ENCODE peak calls at places on chromosomes 1 and 21, in nine cellular contexts. U, N, L, A, S, R, C, W and X are unnamed samples. For H3K4me1, the result is how much of the 10 kb centered on the place peaks cover.

GRCh38 chr1:53689736-53690401 is 49.1 kb downstream of the GLIS1 start:
- DNase-seq in U (no peak), N (no peak), L (no peak), A (no peak), S (no peak), R (no peak), C (no peak), W (no peak), X (no peak)

GRCh38 chr1:41394918-41395598 is 33.8 kb downstream of the FOXO6 start:
- DNase-seq in U (no peak), N (no peak), L (no peak), A (no peak), S (peak), R (no peak), C (no peak), W (no peak), X (no peak)

GRCh38 chr1:5831600-5832335 is 160.5 kb downstream of the NPHP4 start:
- DNase-seq in U (no peak), N (no peak), L (no peak), A (no peak), S (peak), R (no peak), C (no peak), W (no peak), X (no peak)

GRCh38 chr1:90730247-90731022 is 13.3 kb upstream of the BARHL2 start:
- DNase-seq in U (no peak), N (no peak), L (peak), A (no peak), S (no peak), R (no peak), C (no peak), W (peak), X (no peak)

GRCh38 chr1:180921386-180921785 is 8.7 kb downstream of the KIAA1614 start:
- DNase-seq in U (no peak), N (no peak), L (no peak), A (no peak), S (no peak), R (no peak), C (no peak), W (no peak), X (no peak)

GRCh38 chr1:235327559-235328270 is at the start of gene ARID4B:
- DNase-seq in U (no peak), N (no peak), L (no peak), A (peak), S (no peak), R (no peak), C (peak), W (no peak), X (no peak)

GRCh38 chr1:160748182-160748876 is 9.3 kb downstream of the SLAMF7 start:
- DNase-seq in U (no peak), N (no peak), L (no peak), A (no peak), S (no peak), R (no peak), C (no peak), W (no peak), X (no peak)

GRCh38 chr1:212967767-212968166 is 17.4 kb downstream of the VASH2 start:
- DNase-seq in U (no peak), N (no peak), L (peak), A (no peak), S (peak), R (no peak), C (no peak), W (peak), X (no peak)

GRCh38 chr1:158793604-158794003 is 12.6 kb upstream of the OR6N2 start:
- DNase-seq in U (peak), N (peak), L (no peak), A (no peak), S (peak), R (no peak), C (no peak), W (no peak), X (peak)

GRCh38 chr1:73978964-73979363 is 219.0 kb downstream of the LRRIQ3 start:
- DNase-seq in U (no peak), N (no peak), L (no peak), A (no peak), S (no peak), R (no peak), C (no peak), W (no peak), X (no peak)

GRCh38 chr1:6207075-6207885 is 1.4 kb downstream of the RNF207 start:
- DNase-seq in U (no peak), N (no peak), L (no peak), A (peak), S (no peak), R (no peak), C (no peak), W (no peak), X (no peak)

GRCh38 chr1:9784508-9785133 is 39.1 kb downstream of the CLSTN1 start:
- DNase-seq in U (peak), N (peak), L (peak), A (no peak), S (no peak), R (peak), C (no peak), W (peak), X (peak)

GRCh38 chr1:243595527-243596206 is 254.4 kb downstream of the AKT3 start:
- DNase-seq in U (no peak), N (no peak), L (peak), A (no peak), S (no peak), R (no peak), C (no peak), W (peak), X (peak)

GRCh38 chr1:205133287-205133686 is 11.5 kb upstream of the RBBP5 start:
- DNase-seq in U (no peak), N (no peak), L (no peak), A (no peak), S (no peak), R (no peak), C (no peak), W (no peak), X (no peak)

GRCh38 chr1:3175486-3175885 is 106.5 kb downstream of the PRDM16 start:
- DNase-seq in U (no peak), N (no peak), L (no peak), A (no peak), S (no peak), R (no peak), C (no peak), W (no peak), X (no peak)

GRCh38 chr1:54866801-54867716 is 19.9 kb downstream of the DHCR24 start:
- DNase-seq in U (no peak), N (no peak), L (no peak), A (no peak), S (no peak), R (no peak), C (no peak), W (no peak), X (no peak)

GRCh38 chr1:34653110-34653509 is 101.7 kb upstream of the GJB5 start:
- DNase-seq in U (no peak), N (no peak), L (no peak), A (no peak), S (no peak), R (no peak), C (no peak), W (no peak), X (no peak)

GRCh38 chr1:205592443-205593003 is 39.3 kb downstream of the ELK4 start:
- DNase-seq in U (no peak), N (no peak), L (no peak), A (no peak), S (no peak), R (no peak), C (no peak), W (no peak), X (no peak)

GRCh38 chr1:241985787-241986186 is 13.1 kb downstream of the MAP1LC3C start:
- DNase-seq in U (no peak), N (peak), L (peak), A (no peak), S (no peak), R (no peak), C (no peak), W (peak), X (no peak)

GRCh38 chr1:182795563-182796228 is 6.1 kb downstream of the NPL start:
- DNase-seq in U (no peak), N (no peak), L (no peak), A (no peak), S (no peak), R (no peak), C (no peak), W (no peak), X (no peak)

GRCh38 chr1:193104906-193105820 is at the start of gene GLRX2:
- DNase-seq in U (peak), N (peak), L (peak), A (peak), S (no peak), R (peak), C (peak), W (peak), X (peak)

GRCh38 chr1:94777281-94777680 is 42.9 kb upstream of the SLC44A3 start:
- DNase-seq in U (no peak), N (no peak), L (no peak), A (no peak), S (no peak), R (no peak), C (no peak), W (no peak), X (no peak)

GRCh38 chr1:209106861-209107260 is 476.7 kb upstream of the CAMK1G start:
- DNase-seq in U (no peak), N (no peak), L (no peak), A (no peak), S (no peak), R (no peak), C (no peak), W (no peak), X (no peak)

GRCh38 chr21:39979321-39979720 is 112.1 kb downstream of the PCP4 start:
- DNase-seq in U (no peak), N (no peak), L (no peak), A (no peak), S (no peak), R (no peak), C (no peak), W (no peak), X (no peak)

GRCh38 chr1:190067592-190067991 is 410.1 kb downstream of the BRINP3 start:
- DNase-seq in U (no peak), N (no peak), L (peak), A (no peak), S (no peak), R (no peak), C (no peak), W (peak), X (no peak)

GRCh38 chr1:42847721-42848470 is 1.5 kb downstream of the ZNF691 start:
- DNase-seq in U (no peak), N (no peak), L (no peak), A (no peak), S (no peak), R (no peak), C (no peak), W (no peak), X (no peak)

GRCh38 chr1:64330839-64331238 is 127.4 kb downstream of the UBE2U start:
- DNase-seq in U (no peak), N (no peak), L (no peak), A (no peak), S (no peak), R (no peak), C (no peak), W (no peak), X (no peak)

GRCh38 chr1:61055110-61055614 is 27.2 kb upstream of the NFIA start:
- DNase-seq in U (no peak), N (peak), L (peak), A (no peak), S (no peak), R (no peak), C (no peak), W (peak), X (no peak)

GRCh38 chr1:193335797-193336428 is 149.5 kb upstream of the B3GALT2 start:
- DNase-seq in U (no peak), N (peak), L (peak), A (no peak), S (peak), R (no peak), C (no peak), W (peak), X (no peak)

GRCh38 chr1:40703316-40703715 is 11.8 kb downstream of the NFYC start:
- DNase-seq in U (no peak), N (peak), L (peak), A (no peak), S (no peak), R (no peak), C (no peak), W (peak), X (no peak)

GRCh38 chr1:46187106-46187869 is 10.9 kb downstream of the POMGNT1 start:
- DNase-seq in U (no peak), N (no peak), L (no peak), A (peak), S (no peak), R (no peak), C (no peak), W (no peak), X (no peak)

GRCh38 chr1:156546267-156546666 is 26.1 kb downstream of the IQGAP3 start:
- DNase-seq in U (no peak), N (no peak), L (no peak), A (no peak), S (no peak), R (no peak), C (no peak), W (no peak), X (no peak)

GRCh38 chr1:198462365-198463025 is 78.0 kb downstream of the ATP6V1G3 start:
- DNase-seq in U (no peak), N (peak), L (peak), A (no peak), S (no peak), R (no peak), C (no peak), W (peak), X (no peak)

GRCh38 chr21:43925609-43926008 is 60.6 kb downstream of the AGPAT3 start:
- DNase-seq in U (no peak), N (no peak), L (no peak), A (peak), S (no peak), R (no peak), C (no peak), W (no peak), X (no peak)
- H3K4me3 ChIP-seq in U (no peak), N (no peak), L (no peak), A (no peak), S (no peak), R (no peak), C (no peak), W (no peak), X (no peak)

GRCh38 chr1:12460911-12461621 is 156.9 kb downstream of the DHRS3 start:
- DNase-seq in U (no peak), N (peak), L (peak), A (no peak), S (no peak), R (no peak), C (peak), W (peak), X (no peak)

GRCh38 chr1:12464028-12464427 is 154.0 kb downstream of the DHRS3 start:
- DNase-seq in U (no peak), N (no peak), L (no peak), A (no peak), S (no peak), R (no peak), C (no peak), W (no peak), X (no peak)

GRCh38 chr1:12461764-12462163 is 156.2 kb downstream of the DHRS3 start:
- DNase-seq in U (no peak), N (no peak), L (no peak), A (no peak), S (no peak), R (no peak), C (no peak), W (no peak), X (no peak)

GRCh38 chr1:12464627-12465056 is 153.4 kb downstream of the DHRS3 start:
- DNase-seq in U (no peak), N (no peak), L (peak), A (peak), S (no peak), R (no peak), C (peak), W (peak), X (no peak)

GRCh38 chr1:12462586-12462985 is 155.4 kb downstream of the DHRS3 start:
- DNase-seq in U (no peak), N (no peak), L (no peak), A (no peak), S (no peak), R (no peak), C (no peak), W (no peak), X (no peak)
- H3K4me1 ChIP-seq in U (under half), N (under half), L (under half), A (half or more), S (under half), R (under half), C (under half), W (under half), X (under half)

GRCh38 chr1:20731057-20731991 is 1.2 kb downstream of the SH2D5 start:
- DNase-seq in U (no peak), N (no peak), L (no peak), A (no peak), S (no peak), R (no peak), C (no peak), W (no peak), X (peak)
- H3K27ac ChIP-seq in U (no peak), N (no peak), L (peak), A (no peak), S (no peak), R (no peak), C (peak), W (no peak), X (no peak)

GRCh38 chr1:230836801-230837200 is 31.5 kb downstream of the C1orf198 start:
- DNase-seq in U (no peak), N (no peak), L (no peak), A (no peak), S (no peak), R (no peak), C (no peak), W (no peak), X (no peak)
- H3K4me3 ChIP-seq in U (no peak), N (no peak), L (no peak), A (no peak), S (no peak), R (no peak), C (no peak), W (no peak), X (no peak)